ENCODE peak calls at places on chromosomes 13 and 19, in five cellular contexts. F is hepatocyte, P is neural progenitor cell, K is OCI-LY7, E is GM23338. U is an unnamed sample.

GRCh38 chr13:53151692-53152421 is 123.2 kb downstream of the OLFM4 start:
- DNase-seq in F (peak), P (peak), K (peak), E (peak), U (no peak)

GRCh38 chr13:61728468-61728867 is 312.8 kb upstream of the PCDH20 start:
- DNase-seq in F (peak), P (no peak), K (no peak), E (no peak), U (no peak)

GRCh38 chr19:20271215-20271926 is 104.4 kb downstream of the ZNF486 start:
- DNase-seq in F (no peak), P (no peak), K (peak), E (no peak), U (no peak)

GRCh38 chr19:48373567-48373966 is 9.4 kb downstream of the SYNGR4 start:
- DNase-seq in F (no peak), P (no peak), K (no peak), E (no peak), U (no peak)

GRCh38 chr19:52248256-52248655 is 21.1 kb upstream of the ZNF766 start:
- DNase-seq in F (peak), P (peak), K (peak), E (peak), U (peak)

GRCh38 chr13:97492257-97492656 is 58.3 kb downstream of the RAP2A start:
- DNase-seq in F (no peak), P (no peak), K (no peak), E (no peak), U (peak)

GRCh38 chr13:87712012-87712411 is 40.8 kb downstream of the SLITRK5 start:
- DNase-seq in F (no peak), P (peak), K (no peak), E (peak), U (no peak)

GRCh38 chr19:48760514-48761221 is 5.3 kb downstream of the FGF21 start:
- DNase-seq in F (no peak), P (no peak), K (no peak), E (no peak), U (peak)

GRCh38 chr13:48818495-48818961 is 157.2 kb upstream of the FNDC3A start:
- DNase-seq in F (peak), P (no peak), K (no peak), E (peak), U (peak)

GRCh38 chr19:44530777-44531176 is 1.3 kb upstream of the CEACAM20 start:
- DNase-seq in F (no peak), P (no peak), K (no peak), E (no peak), U (no peak)

GRCh38 chr13:110001622-110002275 is 215.4 kb upstream of the IRS2 start:
- DNase-seq in F (no peak), P (no peak), K (no peak), E (no peak), U (peak)

GRCh38 chr13:97878421-97879375 is 74.8 kb upstream of the IPO5 start:
- DNase-seq in F (no peak), P (no peak), K (no peak), E (no peak), U (peak)

GRCh38 chr13:18944501-18945068 is 237.0 kb downstream of the TUBA3C start:
- DNase-seq in F (no peak), P (no peak), K (no peak), E (no peak), U (no peak)

GRCh38 chr19:40519352-40520322 is 52.8 kb downstream of the SPTBN4 start:
- DNase-seq in F (peak), P (peak), K (no peak), E (peak), U (no peak)

GRCh38 chr19:10142701-10143375 is 23.1 kb upstream of the EIF3G start:
- DNase-seq in F (no peak), P (no peak), K (no peak), E (no peak), U (no peak)

GRCh38 chr13:65914707-65915106 is 1315.4 kb downstream of the PCDH9 start:
- DNase-seq in F (no peak), P (no peak), K (no peak), E (no peak), U (peak)

GRCh38 chr19:17680235-17680722 is 7.9 kb downstream of the UNC13A start:
- DNase-seq in F (peak), P (peak), K (peak), E (peak), U (peak)

GRCh38 chr19:7213628-7214328 is 80.4 kb downstream of the INSR start:
- DNase-seq in F (no peak), P (no peak), K (no peak), E (no peak), U (no peak)

GRCh38 chr13:55999709-56000108 is 1141.0 kb upstream of the PRR20A start:
- DNase-seq in F (peak), P (peak), K (no peak), E (peak), U (no peak)

GRCh38 chr19:19145281-19145999 is 7.2 kb upstream of the TMEM161A start:
- DNase-seq in F (no peak), P (no peak), K (no peak), E (no peak), U (no peak)

GRCh38 chr13:94917814-94918213 is 205.5 kb upstream of the SOX21 start:
- DNase-seq in F (peak), P (peak), K (no peak), E (peak), U (peak)

GRCh38 chr19:52991484-52991883 is 22.2 kb upstream of the ERVV-1 start:
- DNase-seq in F (no peak), P (no peak), K (no peak), E (no peak), U (peak)

GRCh38 chr13:73224708-73225107 is 165.9 kb downstream of the KLF5 start:
- DNase-seq in F (no peak), P (no peak), K (no peak), E (no peak), U (peak)

GRCh38 chr19:41480336-41480735 is 37.4 kb downstream of the ERICH4 start:
- DNase-seq in F (no peak), P (no peak), K (no peak), E (no peak), U (no peak)

GRCh38 chr13:29480893-29481525 is 114.5 kb downstream of the SLC7A1 start:
- DNase-seq in F (no peak), P (no peak), K (no peak), E (no peak), U (no peak)

GRCh38 chr19:52584686-52585085 is 14.6 kb downstream of the ZNF701 start:
- DNase-seq in F (no peak), P (no peak), K (no peak), E (peak), U (no peak)

GRCh38 chr19:53980553-53981407 is 10.7 kb upstream of the CACNG6 start:
- DNase-seq in F (peak), P (peak), K (no peak), E (peak), U (peak)

DNA sequence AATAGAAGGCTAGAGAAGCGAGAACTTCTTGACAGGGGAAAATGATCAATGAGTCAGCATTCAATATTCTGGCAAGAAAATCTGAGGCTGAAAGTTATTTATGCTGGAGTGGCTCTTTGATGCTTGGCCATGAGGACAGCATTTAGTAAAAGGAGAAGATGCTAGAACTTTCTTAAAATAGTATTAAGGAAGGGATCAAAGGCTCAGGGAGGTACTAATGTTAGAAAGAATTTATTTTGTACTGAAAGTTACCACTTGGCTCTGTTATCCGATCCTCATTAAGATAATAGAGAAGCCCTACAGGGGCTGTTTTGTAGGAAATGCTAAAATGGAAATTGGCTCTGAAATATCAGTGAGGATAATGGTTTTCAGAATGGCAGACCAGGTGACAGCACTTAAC is 1774.6 kb upstream of the PCDH20 start:
- DNase-seq in F (no peak), P (no peak), K (no peak), E (no peak), U (no peak)
- TF ChIP-seq EZH2phosphoT487 in F (no peak), P (no peak), K (no peak), E (no peak), U (no peak)

GRCh38 chr19:55678121-55678671 is 3.2 kb downstream of the EPN1 start:
- DNase-seq in F (no peak), P (no peak), K (peak), E (no peak), U (no peak)

GRCh38 chr19:55676889-55677505 is 2.0 kb downstream of the EPN1 start:
- DNase-seq in F (no peak), P (no peak), K (no peak), E (no peak), U (no peak)

GRCh38 chr19:55675661-55676354 is 782 bp downstream of the EPN1 start:
- DNase-seq in F (no peak), P (no peak), K (peak), E (no peak), U (peak)

GRCh38 chr19:55676384-55676783 is 1.4 kb downstream of the EPN1 start:
- DNase-seq in F (no peak), P (no peak), K (peak), E (no peak), U (peak)

DNA sequence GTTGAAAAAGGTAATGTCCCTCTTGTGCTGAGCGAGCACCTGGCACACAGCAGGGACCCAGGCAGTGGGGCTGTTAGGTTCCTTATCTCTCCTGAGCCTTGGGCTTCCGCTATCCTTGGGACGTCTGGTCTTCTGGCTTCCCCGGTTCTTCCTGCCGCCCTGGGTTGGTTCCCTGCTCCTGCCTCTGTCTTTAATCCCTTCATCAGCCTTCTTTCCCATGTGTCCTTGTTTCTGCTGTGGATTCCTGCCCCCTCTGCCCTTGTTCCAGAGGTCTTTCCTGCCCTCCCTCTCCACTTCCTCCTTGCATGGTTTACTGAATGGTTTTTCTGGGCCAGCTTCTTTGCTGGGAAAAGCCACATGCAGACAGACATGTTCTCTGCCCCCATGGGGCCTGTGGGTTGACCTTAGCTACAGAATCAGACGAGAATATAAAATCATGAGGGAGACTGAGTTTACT is 2.6 kb downstream of the EPN1 start:
- DNase-seq in F (no peak), P (no peak), K (peak), E (no peak), U (no peak)
- H3K4me2 ChIP-seq in F (peak), P (no peak), K (peak), E (no peak), U (peak)

GRCh38 chr19:903266-903797 is 9.7 kb downstream of the R3HDM4 start:
- DNase-seq in F (no peak), P (peak), K (no peak), E (no peak), U (no peak)
- H3K27ac ChIP-seq in F (no peak), P (peak), K (no peak), E (no peak), U (no peak)

DNA sequence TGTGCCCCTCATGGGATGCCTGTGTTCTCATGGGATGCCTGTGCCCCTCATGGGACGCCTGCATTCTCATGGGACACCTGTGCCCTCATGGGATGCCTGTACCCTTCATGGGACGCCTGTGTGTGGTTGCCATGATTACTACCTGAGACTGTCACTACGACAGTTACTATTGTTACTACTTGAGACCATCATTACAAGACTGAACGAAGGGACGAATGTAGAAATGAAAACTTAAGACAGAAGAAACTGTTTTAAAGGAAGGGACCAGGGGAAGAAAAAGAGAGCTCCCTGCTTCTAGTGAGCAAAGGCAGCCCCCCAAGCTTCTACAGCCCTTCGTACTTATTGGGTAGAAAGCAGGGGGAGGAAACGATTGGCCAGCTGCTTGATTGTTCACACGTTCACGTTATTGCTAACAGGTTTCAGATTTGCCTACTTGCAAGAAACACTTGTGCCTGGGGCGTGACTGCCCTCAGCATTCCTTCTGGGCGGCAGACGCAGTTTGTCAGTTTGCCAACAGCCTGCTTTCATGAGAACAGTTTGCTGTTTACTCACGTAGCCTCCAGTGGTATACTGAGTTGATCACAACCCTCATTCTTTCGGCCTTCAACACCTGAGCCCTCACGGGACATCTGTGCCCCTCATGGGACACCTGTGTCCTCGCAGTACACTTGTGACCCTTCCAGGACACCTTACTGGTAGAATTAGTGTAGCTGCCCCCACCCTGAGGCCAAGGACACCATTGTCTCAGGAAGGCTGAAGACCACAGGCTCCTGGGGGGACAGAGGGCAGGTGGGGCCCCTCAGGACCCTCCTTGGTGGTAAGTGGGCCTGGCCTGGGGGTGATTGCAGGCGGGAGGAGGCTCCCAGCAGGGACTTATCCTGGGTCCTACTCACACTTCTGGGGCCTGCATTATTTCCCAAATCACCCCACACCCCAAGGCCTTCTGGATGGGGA is 2.5 kb upstream of the S1PR4 start:
- DNase-seq in F (peak), P (no peak), K (no peak), E (no peak), U (peak)
- TF ChIP-seq EZH2phosphoT487 in F (no peak), P (no peak), K (no peak), E (no peak), U (no peak)

GRCh38 chr19:38684862-38685665 is 37.6 kb downstream of the ACTN4 start:
- DNase-seq in F (no peak), P (peak), K (no peak), E (no peak), U (no peak)
- H3K4me2 ChIP-seq in F (peak), P (peak), K (no peak), E (peak), U (peak)

DNA sequence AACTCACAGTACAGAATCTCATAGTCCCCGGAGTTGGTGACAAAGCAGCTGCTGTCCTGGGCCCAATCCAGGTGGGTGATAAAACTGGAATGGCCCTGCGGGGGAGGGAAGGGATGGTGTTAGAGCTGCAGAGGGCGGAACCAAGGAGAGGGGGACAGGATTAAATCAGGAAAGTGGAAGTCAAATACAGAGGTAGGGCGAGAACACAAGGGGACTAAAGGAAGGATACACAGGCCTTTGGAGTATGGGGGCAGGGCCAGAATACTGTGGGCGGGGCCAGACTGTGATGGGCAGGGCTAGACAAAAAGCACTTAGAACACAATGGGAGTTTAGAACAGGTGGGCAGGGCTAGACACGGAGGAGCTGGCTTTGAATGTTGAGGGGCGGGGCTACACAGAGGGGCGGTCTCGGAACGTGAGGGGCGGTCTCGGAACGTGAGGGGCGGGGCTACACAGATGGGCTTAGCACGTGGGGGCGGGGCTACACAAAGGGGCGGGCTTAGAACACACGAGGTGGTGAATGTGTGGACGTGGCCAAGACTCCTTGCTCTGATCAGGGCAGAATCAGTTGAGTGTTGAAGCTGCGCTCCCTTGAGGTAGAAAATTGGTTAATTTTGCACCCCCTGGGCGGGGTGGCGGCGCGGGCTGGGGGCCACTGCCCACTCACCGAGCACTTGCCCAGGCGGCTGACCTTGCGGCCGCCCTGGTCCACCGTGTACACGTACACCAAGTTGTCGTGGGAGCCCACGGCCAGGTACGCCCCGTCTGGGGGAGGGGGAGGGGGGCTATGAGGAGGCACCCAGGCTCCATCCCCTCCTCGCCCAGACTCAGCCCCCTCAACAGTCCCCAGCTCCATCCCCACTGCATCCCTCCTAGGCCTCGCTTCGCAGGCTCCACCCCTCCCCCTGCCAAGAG is 14.0 kb upstream of the GPR4 start:
- DNase-seq in F (peak), P (peak), K (peak), E (peak), U (peak)
- H3K27ac ChIP-seq in F (peak), P (peak), K (no peak), E (peak), U (peak)

DNA sequence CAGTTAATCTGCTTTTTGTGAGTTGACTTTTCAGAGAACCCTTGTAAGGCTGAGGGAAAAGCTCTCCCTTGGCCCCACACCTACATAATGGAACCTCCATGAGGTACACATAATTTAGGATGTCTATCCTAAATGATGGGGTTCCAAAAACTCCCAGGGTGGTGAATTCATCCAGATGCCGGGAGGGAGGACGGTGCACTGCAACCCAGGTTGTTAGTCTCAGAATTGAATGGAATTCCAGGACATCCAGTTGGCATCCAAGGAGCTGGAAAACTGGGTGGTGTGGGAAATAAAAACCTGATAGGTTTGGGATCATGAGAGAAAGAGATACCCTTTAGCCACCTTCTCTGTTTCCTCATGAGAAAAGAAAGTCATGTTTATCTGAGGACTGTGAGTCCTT is 49.7 kb downstream of the C13orf46 start:
- DNase-seq in F (no peak), P (no peak), K (no peak), E (no peak), U (no peak)
- TF ChIP-seq EZH2phosphoT487 in F (no peak), P (no peak), K (no peak), E (no peak), U (no peak)

GRCh38 chr19:35127871-35128270 is 7.0 kb downstream of the LGI4 start:
- DNase-seq in F (no peak), P (no peak), K (no peak), E (no peak), U (no peak)
- H3K4me2 ChIP-seq in F (no peak), P (no peak), K (no peak), E (no peak), U (no peak)